ENCODE peak calls at places on chromosomes 3 and 15, in ten cellular contexts. One of them, this sample, is unnamed. For H3K36me3, the result is how much of the 10 kb centered on the place peaks cover.

GRCh38 chr3:31159331-31160039 is 265.0 kb upstream of the GADL1 start:
- DNase-seq in cardiac muscle cell: no peak
- DNase-seq in neural progenitor cell: no peak
- DNase-seq in psoas muscle: no peak
- DNase-seq in colonic mucosa: no peak
- DNase-seq in heart left ventricle: no peak
- DNase-seq in pancreas: no peak
- DNase-seq in right atrium auricular region: no peak
- DNase-seq in SJSA1: no peak
- DNase-seq in stomach: no peak
- DNase-seq in this sample: no peak

GRCh38 chr3:150174179-150174578 is 203.5 kb upstream of the PFN2 start:
- DNase-seq in cardiac muscle cell: no peak
- DNase-seq in neural progenitor cell: no peak
- DNase-seq in psoas muscle: no peak
- DNase-seq in colonic mucosa: no peak
- DNase-seq in heart left ventricle: no peak
- DNase-seq in pancreas: no peak
- DNase-seq in right atrium auricular region: no peak
- DNase-seq in SJSA1: no peak
- DNase-seq in stomach: no peak
- DNase-seq in this sample: no peak

GRCh38 chr3:32106929-32107362 is 526 bp downstream of the GPD1L start:
- DNase-seq in cardiac muscle cell: no peak
- DNase-seq in neural progenitor cell: peak
- DNase-seq in psoas muscle: peak
- DNase-seq in colonic mucosa: peak
- DNase-seq in heart left ventricle: peak
- DNase-seq in pancreas: peak
- DNase-seq in right atrium auricular region: no peak
- DNase-seq in SJSA1: no peak
- DNase-seq in stomach: peak
- DNase-seq in this sample: peak

GRCh38 chr3:114792159-114792918 is 354.7 kb downstream of the ZBTB20 start:
- DNase-seq in cardiac muscle cell: no peak
- DNase-seq in neural progenitor cell: no peak
- DNase-seq in psoas muscle: no peak
- DNase-seq in colonic mucosa: no peak
- DNase-seq in heart left ventricle: no peak
- DNase-seq in pancreas: no peak
- DNase-seq in right atrium auricular region: no peak
- DNase-seq in SJSA1: no peak
- DNase-seq in stomach: no peak
- DNase-seq in this sample: no peak

GRCh38 chr3:13346481-13347389 is 73.4 kb downstream of the NUP210 start:
- DNase-seq in cardiac muscle cell: peak
- DNase-seq in neural progenitor cell: peak
- DNase-seq in psoas muscle: peak
- DNase-seq in colonic mucosa: peak
- DNase-seq in heart left ventricle: peak
- DNase-seq in pancreas: no peak
- DNase-seq in right atrium auricular region: no peak
- DNase-seq in SJSA1: no peak
- DNase-seq in stomach: peak
- DNase-seq in this sample: no peak

GRCh38 chr15:68408971-68409370 is 23.0 kb downstream of the ITGA11 start:
- DNase-seq in cardiac muscle cell: no peak
- DNase-seq in neural progenitor cell: no peak
- DNase-seq in psoas muscle: no peak
- DNase-seq in colonic mucosa: peak
- DNase-seq in heart left ventricle: no peak
- DNase-seq in pancreas: no peak
- DNase-seq in right atrium auricular region: peak
- DNase-seq in SJSA1: peak
- DNase-seq in stomach: peak
- DNase-seq in this sample: peak

GRCh38 chr3:165545059-165545458 is 292.2 kb downstream of the BCHE start:
- DNase-seq in cardiac muscle cell: no peak
- DNase-seq in neural progenitor cell: no peak
- DNase-seq in psoas muscle: no peak
- DNase-seq in colonic mucosa: no peak
- DNase-seq in heart left ventricle: no peak
- DNase-seq in pancreas: no peak
- DNase-seq in right atrium auricular region: no peak
- DNase-seq in SJSA1: no peak
- DNase-seq in stomach: no peak
- DNase-seq in this sample: no peak

GRCh38 chr3:44104668-44105321 is 136.9 kb upstream of the TOPAZ1 start:
- DNase-seq in cardiac muscle cell: no peak
- DNase-seq in neural progenitor cell: no peak
- DNase-seq in psoas muscle: no peak
- DNase-seq in colonic mucosa: no peak
- DNase-seq in heart left ventricle: no peak
- DNase-seq in pancreas: no peak
- DNase-seq in right atrium auricular region: no peak
- DNase-seq in SJSA1: no peak
- DNase-seq in stomach: no peak
- DNase-seq in this sample: no peak

DNA sequence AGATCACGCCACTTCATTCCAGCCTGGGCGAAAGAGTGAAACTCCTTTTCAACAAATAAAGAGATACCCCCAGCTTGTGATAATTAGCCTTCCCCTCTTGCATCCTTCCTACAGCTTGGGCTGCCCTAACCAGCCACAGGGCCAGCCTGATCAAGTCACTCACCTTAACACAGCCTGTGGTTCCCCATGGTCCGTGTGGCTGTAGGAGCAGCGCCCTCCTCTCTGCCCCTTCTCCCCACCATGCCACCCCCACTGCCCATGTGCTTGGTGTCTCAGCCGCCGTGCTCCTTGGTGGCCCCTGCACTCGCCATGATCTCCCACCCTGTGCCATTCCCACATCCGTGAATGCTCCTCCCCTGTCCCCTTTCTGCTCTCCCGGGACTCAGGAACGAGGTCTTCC is 13.2 kb upstream of the RPP14 start:
- DNase-seq in cardiac muscle cell: no peak
- DNase-seq in neural progenitor cell: no peak
- DNase-seq in psoas muscle: no peak
- DNase-seq in colonic mucosa: no peak
- DNase-seq in heart left ventricle: no peak
- DNase-seq in pancreas: no peak
- DNase-seq in right atrium auricular region: no peak
- DNase-seq in SJSA1: no peak
- DNase-seq in stomach: no peak
- DNase-seq in this sample: no peak
- H3K27ac ChIP-seq in cardiac muscle cell: no peak
- H3K27ac ChIP-seq in neural progenitor cell: no peak
- H3K27ac ChIP-seq in psoas muscle: no peak
- H3K27ac ChIP-seq in colonic mucosa: no peak
- H3K27ac ChIP-seq in heart left ventricle: no peak
- H3K27ac ChIP-seq in pancreas: no peak
- H3K27ac ChIP-seq in right atrium auricular region: no peak
- H3K27ac ChIP-seq in SJSA1: no peak
- H3K27ac ChIP-seq in stomach: no peak
- H3K27ac ChIP-seq in this sample: no peak

GRCh38 chr15:39589193-39589814 is 8.4 kb downstream of the THBS1 start:
- DNase-seq in cardiac muscle cell: no peak
- DNase-seq in neural progenitor cell: no peak
- DNase-seq in psoas muscle: no peak
- DNase-seq in colonic mucosa: no peak
- DNase-seq in heart left ventricle: no peak
- DNase-seq in pancreas: no peak
- DNase-seq in right atrium auricular region: no peak
- DNase-seq in SJSA1: no peak
- DNase-seq in stomach: no peak
- DNase-seq in this sample: no peak
- H3K36me3 ChIP-seq in cardiac muscle cell: half or more
- H3K36me3 ChIP-seq in neural progenitor cell: under half
- H3K36me3 ChIP-seq in psoas muscle: under half
- H3K36me3 ChIP-seq in colonic mucosa: under half
- H3K36me3 ChIP-seq in heart left ventricle: half or more
- H3K36me3 ChIP-seq in pancreas: under half
- H3K36me3 ChIP-seq in right atrium auricular region: half or more
- H3K36me3 ChIP-seq in SJSA1: half or more
- H3K36me3 ChIP-seq in stomach: half or more
- H3K36me3 ChIP-seq in this sample: half or more

GRCh38 chr3:129656659-129657247 is 50.3 kb upstream of the PLXND1 start:
- DNase-seq in cardiac muscle cell: no peak
- DNase-seq in neural progenitor cell: no peak
- DNase-seq in psoas muscle: no peak
- DNase-seq in colonic mucosa: no peak
- DNase-seq in heart left ventricle: no peak
- DNase-seq in pancreas: no peak
- DNase-seq in right atrium auricular region: no peak
- DNase-seq in SJSA1: no peak
- DNase-seq in stomach: no peak
- DNase-seq in this sample: no peak

GRCh38 chr3:129654126-129654525 is 47.6 kb upstream of the PLXND1 start:
- DNase-seq in cardiac muscle cell: no peak
- DNase-seq in neural progenitor cell: no peak
- DNase-seq in psoas muscle: no peak
- DNase-seq in colonic mucosa: no peak
- DNase-seq in heart left ventricle: no peak
- DNase-seq in pancreas: no peak
- DNase-seq in right atrium auricular region: no peak
- DNase-seq in SJSA1: no peak
- DNase-seq in stomach: no peak
- DNase-seq in this sample: no peak

GRCh38 chr3:129658156-129658843 is 51.8 kb upstream of the PLXND1 start:
- DNase-seq in cardiac muscle cell: no peak
- DNase-seq in neural progenitor cell: no peak
- DNase-seq in psoas muscle: no peak
- DNase-seq in colonic mucosa: no peak
- DNase-seq in heart left ventricle: no peak
- DNase-seq in pancreas: no peak
- DNase-seq in right atrium auricular region: no peak
- DNase-seq in SJSA1: no peak
- DNase-seq in stomach: no peak
- DNase-seq in this sample: no peak

GRCh38 chr3:129655326-129655725 is 48.9 kb upstream of the PLXND1 start:
- DNase-seq in cardiac muscle cell: no peak
- DNase-seq in neural progenitor cell: no peak
- DNase-seq in psoas muscle: no peak
- DNase-seq in colonic mucosa: no peak
- DNase-seq in heart left ventricle: no peak
- DNase-seq in pancreas: no peak
- DNase-seq in right atrium auricular region: no peak
- DNase-seq in SJSA1: no peak
- DNase-seq in stomach: no peak
- DNase-seq in this sample: no peak

DNA sequence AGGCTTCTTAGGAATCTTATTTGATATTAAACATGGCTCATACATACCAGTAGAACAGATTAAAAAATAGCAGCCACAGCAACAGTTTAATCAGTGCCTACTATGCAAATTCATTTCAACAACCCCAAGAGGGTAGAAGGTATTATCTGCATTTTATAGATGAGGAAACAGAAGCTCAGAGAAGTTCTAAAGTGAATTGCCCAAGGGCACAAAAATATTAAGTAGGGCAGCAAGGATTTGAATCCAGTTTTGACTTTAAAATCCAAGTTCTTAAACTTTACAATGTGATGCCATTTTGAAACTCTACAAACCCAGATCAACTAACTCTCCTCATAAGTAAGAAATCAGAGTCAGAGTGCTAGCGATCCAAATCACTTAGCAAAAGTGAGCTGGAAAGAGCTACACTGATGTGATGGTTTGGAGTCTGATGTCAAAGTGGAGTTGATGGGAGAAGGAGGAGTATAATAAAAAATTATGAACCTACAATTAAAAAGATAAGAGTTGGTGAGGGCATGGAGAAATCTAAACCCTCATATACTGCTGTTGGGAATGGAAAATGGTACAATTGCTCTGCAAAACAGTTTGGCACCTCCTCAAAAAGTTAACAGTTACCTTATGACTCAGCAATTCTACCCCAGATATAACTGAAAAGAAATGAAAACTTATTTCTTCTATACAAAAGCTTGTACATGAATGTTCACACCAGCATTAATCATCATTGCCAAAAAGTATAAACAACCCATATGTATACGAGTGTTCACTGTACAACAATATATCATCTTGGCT is 51.0 kb upstream of the PLXND1 start:
- DNase-seq in cardiac muscle cell: no peak
- DNase-seq in neural progenitor cell: no peak
- DNase-seq in psoas muscle: no peak
- DNase-seq in colonic mucosa: no peak
- DNase-seq in heart left ventricle: no peak
- DNase-seq in pancreas: no peak
- DNase-seq in right atrium auricular region: no peak
- DNase-seq in SJSA1: no peak
- DNase-seq in stomach: no peak
- DNase-seq in this sample: no peak
- H3K27ac ChIP-seq in cardiac muscle cell: peak
- H3K27ac ChIP-seq in neural progenitor cell: peak
- H3K27ac ChIP-seq in psoas muscle: peak
- H3K27ac ChIP-seq in colonic mucosa: no peak
- H3K27ac ChIP-seq in heart left ventricle: peak
- H3K27ac ChIP-seq in pancreas: no peak
- H3K27ac ChIP-seq in right atrium auricular region: peak
- H3K27ac ChIP-seq in SJSA1: peak
- H3K27ac ChIP-seq in stomach: no peak
- H3K27ac ChIP-seq in this sample: no peak

GRCh38 chr3:125013095-125013494 is 42.7 kb downstream of the HEG1 start:
- DNase-seq in cardiac muscle cell: no peak
- DNase-seq in neural progenitor cell: no peak
- DNase-seq in psoas muscle: no peak
- DNase-seq in colonic mucosa: no peak
- DNase-seq in heart left ventricle: no peak
- DNase-seq in pancreas: no peak
- DNase-seq in right atrium auricular region: no peak
- DNase-seq in SJSA1: no peak
- DNase-seq in stomach: no peak
- DNase-seq in this sample: no peak

GRCh38 chr3:125010393-125010792 is 45.4 kb downstream of the HEG1 start:
- DNase-seq in cardiac muscle cell: no peak
- DNase-seq in neural progenitor cell: no peak
- DNase-seq in psoas muscle: no peak
- DNase-seq in colonic mucosa: no peak
- DNase-seq in heart left ventricle: no peak
- DNase-seq in pancreas: no peak
- DNase-seq in right atrium auricular region: no peak
- DNase-seq in SJSA1: no peak
- DNase-seq in stomach: no peak
- DNase-seq in this sample: no peak

GRCh38 chr3:125011941-125012340 is 43.9 kb downstream of the HEG1 start:
- DNase-seq in cardiac muscle cell: no peak
- DNase-seq in neural progenitor cell: peak
- DNase-seq in psoas muscle: no peak
- DNase-seq in colonic mucosa: no peak
- DNase-seq in heart left ventricle: no peak
- DNase-seq in pancreas: no peak
- DNase-seq in right atrium auricular region: no peak
- DNase-seq in SJSA1: no peak
- DNase-seq in stomach: no peak
- DNase-seq in this sample: no peak

GRCh38 chr3:125006190-125006855 is 49.5 kb downstream of the HEG1 start:
- DNase-seq in cardiac muscle cell: no peak
- DNase-seq in neural progenitor cell: peak
- DNase-seq in psoas muscle: no peak
- DNase-seq in colonic mucosa: no peak
- DNase-seq in heart left ventricle: no peak
- DNase-seq in pancreas: no peak
- DNase-seq in right atrium auricular region: no peak
- DNase-seq in SJSA1: no peak
- DNase-seq in stomach: no peak
- DNase-seq in this sample: no peak

GRCh38 chr3:125008766-125009165 is 47.0 kb downstream of the HEG1 start:
- DNase-seq in cardiac muscle cell: no peak
- DNase-seq in neural progenitor cell: no peak
- DNase-seq in psoas muscle: no peak
- DNase-seq in colonic mucosa: no peak
- DNase-seq in heart left ventricle: no peak
- DNase-seq in pancreas: no peak
- DNase-seq in right atrium auricular region: no peak
- DNase-seq in SJSA1: no peak
- DNase-seq in stomach: no peak
- DNase-seq in this sample: no peak
- H3K36me3 ChIP-seq in cardiac muscle cell: half or more
- H3K36me3 ChIP-seq in neural progenitor cell: under half
- H3K36me3 ChIP-seq in psoas muscle: under half
- H3K36me3 ChIP-seq in colonic mucosa: under half
- H3K36me3 ChIP-seq in heart left ventricle: half or more
- H3K36me3 ChIP-seq in pancreas: under half
- H3K36me3 ChIP-seq in right atrium auricular region: half or more
- H3K36me3 ChIP-seq in SJSA1: half or more
- H3K36me3 ChIP-seq in stomach: half or more
- H3K36me3 ChIP-seq in this sample: under half